ENCODE peak calls at places on chromosomes 3 and 15, in ten cellular contexts. V, J, O, I, C, B, A, N, T and X are unnamed samples. For H3K36me3, the result is how much of the 10 kb centered on the place peaks cover.

GRCh38 chr3:38133209-38133556 is 3.7 kb downstream of the ACAA1 start:
- DNase-seq in V (peak), A (no peak), C (no peak), O (no peak), N (no peak), J (no peak), B (no peak), T (no peak), I (no peak), X (no peak)

GRCh38 chr3:169404491-169404890 is 259.0 kb downstream of the MECOM start:
- DNase-seq in A (peak), I (no peak), V (no peak), N (no peak), C (no peak), B (no peak), J (no peak), T (no peak), O (peak), X (no peak)

GRCh38 chr3:130894130-130894872 is 417 bp downstream of the ATP2C1 start:
- DNase-seq in O (peak), B (peak), A (peak), N (peak), C (peak), T (peak), J (no peak), I (peak), V (peak), X (no peak)

GRCh38 chr3:89876116-89876515 is 768.7 kb downstream of the EPHA3 start:
- DNase-seq in J (no peak), A (no peak), C (no peak), I (no peak), V (no peak), T (no peak), N (no peak), O (no peak), B (no peak), X (no peak)

GRCh38 chr3:4974154-4974553 is 5.1 kb upstream of the BHLHE40 start:
- DNase-seq in N (no peak), B (no peak), A (no peak), I (no peak), T (no peak), V (no peak), C (no peak), O (no peak), J (no peak), X (no peak)

GRCh38 chr15:78347586-78348543 is 7.7 kb downstream of the CRABP1 start:
- DNase-seq in N (no peak), O (peak), A (no peak), I (no peak), T (no peak), J (no peak), B (no peak), V (no peak), C (no peak), X (no peak)

GRCh38 chr3:126394179-126394976 is at the start of gene CFAP100:
- DNase-seq in N (no peak), B (peak), V (peak), I (no peak), C (no peak), J (no peak), A (peak), O (peak), T (peak), X (no peak)

GRCh38 chr15:72604794-72605193 is 49.7 kb upstream of the GOLGA6B start:
- DNase-seq in T (no peak), B (no peak), J (no peak), V (no peak), I (peak), N (peak), C (no peak), O (peak), A (peak), X (no peak)

GRCh38 chr15:65312400-65312916 is 8.0 kb downstream of the RNU5B-1 start:
- DNase-seq in V (no peak), B (peak), C (no peak), A (no peak), J (no peak), T (no peak), O (no peak), N (peak), I (peak), X (no peak)

GRCh38 chr15:42576040-42576594 is 711 bp downstream of the STARD9 start:
- DNase-seq in C (no peak), I (no peak), T (no peak), V (no peak), A (peak), J (no peak), O (no peak), B (no peak), N (no peak), X (no peak)

GRCh38 chr3:167723872-167724271 is 10.8 kb downstream of the PDCD10 start:
- DNase-seq in T (no peak), B (no peak), V (no peak), I (no peak), O (no peak), C (no peak), N (peak), J (no peak), A (no peak), X (no peak)

GRCh38 chr3:23590874-23591273 is 214.9 kb upstream of the UBE2E1 start:
- DNase-seq in N (no peak), T (no peak), A (no peak), C (no peak), V (no peak), I (peak), J (no peak), O (no peak), B (no peak), X (peak)

GRCh38 chr15:95608371-95608770 is 722.1 kb upstream of the NR2F2 start:
- DNase-seq in O (no peak), N (no peak), T (no peak), A (no peak), J (no peak), B (no peak), I (no peak), V (no peak), C (no peak), X (no peak)

GRCh38 chr3:172039352-172040077 is at the start of gene FNDC3B:
- DNase-seq in N (peak), C (peak), A (peak), V (peak), J (peak), O (peak), T (peak), B (peak), I (peak), X (peak)

GRCh38 chr3:135246027-135246426 is 451.0 kb downstream of the EPHB1 start:
- DNase-seq in C (no peak), T (no peak), B (no peak), A (no peak), O (no peak), I (no peak), N (no peak), J (no peak), V (no peak), X (no peak)

GRCh38 chr3:127792664-127793292 is 29.5 kb downstream of the MGLL start:
- DNase-seq in A (no peak), V (peak), I (no peak), T (peak), C (no peak), N (no peak), O (no peak), J (no peak), B (peak), X (no peak)

GRCh38 chr3:139629033-139629432 is 48.7 kb downstream of the NMNAT3 start:
- DNase-seq in C (no peak), N (peak), A (peak), B (no peak), O (peak), V (peak), I (no peak), J (no peak), T (no peak), X (peak)

GRCh38 chr15:68531794-68532193 is 47.0 kb upstream of the CORO2B start:
- DNase-seq in N (no peak), J (no peak), V (no peak), I (no peak), C (no peak), T (no peak), O (no peak), A (no peak), B (no peak), X (no peak)

GRCh38 chr3:179318876-179319275 is 4.0 kb upstream of the ZNF639 start:
- DNase-seq in I (no peak), T (no peak), B (no peak), N (no peak), C (no peak), J (peak), O (no peak), V (no peak), A (no peak), X (no peak)

GRCh38 chr3:187737401-187738088 is 7.7 kb downstream of the BCL6 start:
- DNase-seq in O (peak), I (peak), B (peak), V (peak), C (peak), N (peak), A (peak), J (no peak), T (peak), X (no peak)

GRCh38 chr3:11085078-11085840 is 69.0 kb upstream of the HRH1 start:
- DNase-seq in C (no peak), T (no peak), I (no peak), N (no peak), V (no peak), J (no peak), O (no peak), A (no peak), B (no peak), X (no peak)

GRCh38 chr15:35376701-35377100 is 169.3 kb downstream of the DPH6 start:
- DNase-seq in T (no peak), I (no peak), N (no peak), C (no peak), O (no peak), A (no peak), B (no peak), V (no peak), J (no peak), X (no peak)

GRCh38 chr3:67804545-67804944 is 150.1 kb upstream of the SUCLG2 start:
- DNase-seq in N (no peak), C (no peak), J (no peak), A (no peak), V (no peak), I (no peak), O (no peak), T (no peak), B (no peak), X (no peak)

GRCh38 chr3:46849098-46849631 is 14.1 kb downstream of the MYL3 start:
- DNase-seq in B (no peak), N (no peak), I (no peak), C (no peak), J (no peak), V (no peak), O (no peak), A (peak), T (no peak), X (no peak)

GRCh38 chr15:82849556-82850241 is 40.3 kb downstream of the WHAMM start:
- DNase-seq in T (peak), N (peak), A (peak), J (peak), I (peak), O (peak), C (no peak), B (no peak), V (peak), X (peak)

GRCh38 chr3:153221748-153222162 is 59.7 kb downstream of the RAP2B start:
- DNase-seq in V (peak), B (no peak), O (no peak), T (peak), N (peak), C (peak), A (no peak), J (peak), I (peak), X (peak)

GRCh38 chr15:72155021-72155621 is 36.9 kb downstream of the SENP8 start:
- DNase-seq in I (peak), N (no peak), A (no peak), J (peak), T (peak), O (no peak), B (peak), V (peak), C (no peak), X (no peak)

GRCh38 chr15:41892621-41893421 is 1.0 kb downstream of the SPTBN5 start:
- DNase-seq in B (no peak), O (no peak), V (peak), J (no peak), T (peak), N (peak), I (peak), C (no peak), A (peak), X (no peak)

GRCh38 chr15:23565395-23566069 is at the start of gene MKRN3:
- DNase-seq in A (no peak), V (peak), T (no peak), O (peak), I (peak), B (no peak), J (peak), C (peak), N (peak), X (no peak)

GRCh38 chr15:31464216-31465082 is 137.8 kb downstream of the KLF13 start:
- DNase-seq in C (no peak), I (no peak), N (no peak), J (no peak), O (no peak), V (no peak), A (peak), B (no peak), T (no peak), X (no peak)

GRCh38 chr15:90031231-90031791 is 30.2 kb downstream of the ZNF710 start:
- DNase-seq in B (no peak), V (peak), J (no peak), I (no peak), O (no peak), N (no peak), T (no peak), C (no peak), A (peak), X (peak)

GRCh38 chr3:51688206-51688600 is 17.2 kb downstream of the TEX264 start:
- DNase-seq in T (no peak), N (no peak), V (no peak), J (no peak), I (no peak), C (no peak), A (no peak), O (no peak), B (no peak), X (no peak)
- H3K36me3 ChIP-seq in T (under half), N (under half), V (under half), J (under half), I (under half), C (under half), A (under half), O (under half), B (under half), X (under half)

GRCh38 chr3:100833483-100833882 is 124.2 kb downstream of the TFG start:
- DNase-seq in N (no peak), J (no peak), T (no peak), C (no peak), O (peak), V (no peak), I (peak), B (no peak), A (no peak), X (no peak)
- H3K36me3 ChIP-seq in N (under half), J (under half), T (under half), C (under half), O (under half), V (under half), I (under half), B (under half), A (under half), X (under half)

GRCh38 chr3:123281406-123281805 is 79.7 kb downstream of the SEC22A start:
- DNase-seq in J (no peak), A (peak), N (no peak), C (no peak), O (no peak), I (no peak), V (no peak), T (no peak), B (no peak), X (no peak)
- H3K36me3 ChIP-seq in J (under half), A (under half), N (under half), C (under half), O (under half), I (under half), V (under half), T (under half), B (under half), X (under half)

GRCh38 chr3:41881233-41881821 is 80.6 kb downstream of the ULK4 start:
- DNase-seq in B (no peak), A (no peak), T (no peak), J (peak), N (peak), I (peak), C (no peak), V (no peak), O (peak), X (no peak)

DNA sequence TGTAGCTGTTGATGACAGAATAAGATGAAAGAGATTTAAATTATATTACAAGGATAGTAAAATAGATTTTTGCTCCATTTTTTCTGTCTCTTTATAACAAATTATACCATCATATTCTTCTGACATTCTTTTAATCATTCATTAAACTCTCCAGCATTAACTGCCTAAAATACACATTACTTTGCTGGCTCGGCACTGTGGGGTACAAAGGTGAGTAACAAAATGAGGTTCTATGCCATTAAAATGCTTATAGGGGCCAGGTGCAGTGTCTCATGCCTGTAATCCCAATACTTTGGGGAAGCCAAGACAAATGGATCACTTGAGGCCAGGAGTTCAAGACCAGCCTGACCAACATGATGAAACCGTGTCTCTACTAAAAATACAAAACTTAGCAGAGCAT is 81.5 kb downstream of the ULK4 start:
- DNase-seq in T (no peak), V (no peak), A (no peak), I (no peak), C (no peak), N (no peak), B (no peak), O (no peak), J (no peak), X (no peak)
- H3K36me3 ChIP-seq in T (under half), V (under half), A (under half), I (under half), C (under half), N (under half), B (under half), O (under half), J (under half), X (under half)

GRCh38 chr3:146747928-146748327 is 142.8 kb upstream of the PLSCR5 start:
- DNase-seq in I (no peak), C (no peak), N (no peak), T (no peak), V (no peak), A (no peak), O (no peak), B (no peak), J (no peak), X (no peak)

GRCh38 chr3:146746190-146746589 is 141.0 kb upstream of the PLSCR5 start:
- DNase-seq in T (no peak), N (no peak), C (no peak), B (no peak), A (no peak), J (no peak), V (no peak), O (no peak), I (no peak), X (no peak)

GRCh38 chr3:146750196-146750595 is 145.1 kb upstream of the PLSCR5 start:
- DNase-seq in T (no peak), A (no peak), B (no peak), V (no peak), C (no peak), O (no peak), J (no peak), I (no peak), N (no peak), X (no peak)

GRCh38 chr3:146747051-146747450 is 141.9 kb upstream of the PLSCR5 start:
- DNase-seq in O (no peak), J (no peak), I (no peak), B (no peak), A (no peak), N (no peak), C (no peak), T (no peak), V (no peak), X (no peak)
- H3K36me3 ChIP-seq in O (under half), J (under half), I (under half), B (under half), A (under half), N (under half), C (under half), T (under half), V (under half), X (under half)

DNA sequence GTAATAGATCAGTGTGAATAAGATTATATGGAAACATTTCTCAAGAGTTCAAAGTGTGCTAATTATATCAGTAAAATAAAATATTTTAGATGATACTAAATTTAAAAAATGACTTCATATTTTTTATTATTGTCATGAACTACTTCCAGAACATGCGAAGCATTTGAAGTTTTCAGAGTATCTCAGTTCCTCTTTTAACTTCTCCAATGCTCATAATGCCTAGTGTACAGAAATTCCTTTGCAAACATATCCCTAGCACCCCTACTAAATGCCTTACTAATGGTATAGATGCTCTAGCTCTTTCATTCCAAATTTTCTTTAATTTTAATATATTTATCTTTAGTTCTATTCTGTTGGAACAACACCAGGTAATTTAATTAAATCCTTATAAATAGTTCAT is 580.4 kb downstream of the CADM2 start:
- DNase-seq in J (no peak), O (no peak), N (no peak), V (no peak), I (no peak), T (no peak), B (no peak), A (no peak), C (no peak), X (no peak)
- H3K36me3 ChIP-seq in J (under half), O (under half), N (under half), V (under half), I (under half), T (under half), B (under half), A (under half), C (under half), X (under half)

GRCh38 chr3:111978493-111978832 is 363 bp upstream of the ABHD10 start:
- DNase-seq in J (no peak), C (no peak), I (no peak), T (no peak), O (no peak), N (no peak), B (no peak), A (no peak), V (no peak), X (no peak)
- H3K36me3 ChIP-seq in J (under half), C (under half), I (under half), T (under half), O (under half), N (under half), B (under half), A (under half), V (under half), X (under half)

DNA sequence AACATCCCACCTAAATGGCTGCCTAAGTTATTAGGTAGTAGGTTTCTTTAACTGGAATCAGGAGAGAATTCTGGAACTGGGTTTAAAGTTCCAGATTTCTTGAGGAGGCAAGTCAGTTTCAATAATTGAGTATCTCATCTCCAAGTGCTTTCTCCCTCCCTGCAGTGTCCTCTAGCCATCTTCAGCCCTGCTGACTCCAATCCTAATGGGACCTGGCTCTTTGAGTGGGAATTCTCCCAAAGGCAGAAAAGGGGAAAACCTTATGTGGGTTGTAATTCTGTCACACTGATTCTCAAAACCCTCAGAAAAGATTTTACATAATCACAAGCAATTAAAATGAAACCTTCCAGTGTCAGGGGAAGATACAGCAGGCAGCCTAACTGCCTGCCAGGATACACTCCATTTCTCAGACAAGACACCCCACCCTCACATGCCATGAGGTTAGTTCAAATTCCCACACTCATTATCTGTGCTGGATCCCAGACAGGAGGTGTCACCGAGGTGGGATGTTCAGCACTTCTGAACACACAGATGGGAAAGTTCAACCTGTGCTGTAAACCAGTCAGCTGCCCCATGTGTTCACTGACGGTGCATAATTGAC is 121.5 kb downstream of the RFTN1 start:
- DNase-seq in I (no peak), N (no peak), V (no peak), O (no peak), A (no peak), J (no peak), B (no peak), C (no peak), T (no peak), X (no peak)
- H3K36me3 ChIP-seq in I (under half), N (under half), V (under half), O (under half), A (under half), J (under half), B (under half), C (under half), T (under half), X (under half)